ENCODE peak calls at places on chromosome 22, in four cellular contexts. H is K562, Z is HepG2, X is GM12878. C is an unnamed sample.

GRCh38 chr22:48661984-48662383 is 1165.7 kb downstream of the BRD1 start:
- DNase-seq in H (no peak), Z (no peak), X (no peak), C (no peak)

GRCh38 chr22:24865508-24865907 is 59.5 kb downstream of the SGSM1 start:
- DNase-seq in H (no peak), Z (no peak), X (no peak), C (no peak)

GRCh38 chr22:32951807-32952153 is 106.4 kb downstream of the SYN3 start:
- DNase-seq in H (no peak), Z (no peak), X (no peak), C (no peak)

GRCh38 chr22:46068908-46069481 is 81.3 kb upstream of the PPARA start:
- DNase-seq in H (no peak), Z (no peak), X (no peak), C (no peak)

GRCh38 chr22:17359501-17359900 is 9.8 kb upstream of the CECR2 start:
- DNase-seq in H (peak; percentile 71), Z (no peak), X (no peak), C (no peak)

GRCh38 chr22:21669026-21669425 is 3.2 kb downstream of the PPIL2 start:
- DNase-seq in H (no peak), Z (no peak), X (no peak), C (no peak)

GRCh38 chr22:43222281-43222680 is 35.3 kb upstream of the TTLL12 start:
- DNase-seq in H (peak; percentile 73), Z (no peak), X (no peak), C (no peak)

GRCh38 chr22:37194750-37195149 is 6.7 kb upstream of the C1QTNF6 start:
- DNase-seq in H (no peak), Z (no peak), X (no peak), C (no peak)

GRCh38 chr22:45948081-45948648 is 28.8 kb downstream of the WNT7B start:
- DNase-seq in H (no peak), Z (no peak), X (no peak), C (no peak)

GRCh38 chr22:46058591-46059519 is 81.9 kb upstream of the WNT7B start:
- DNase-seq in H (no peak), Z (no peak), X (no peak), C (no peak)

GRCh38 chr22:42857845-42858481 is 890 bp upstream of the ARFGAP3 start:
- DNase-seq in H (peak; percentile 2), Z (peak; percentile 14), X (no peak), C (no peak)

GRCh38 chr22:46196268-46196667 is 45.9 kb downstream of the PPARA start:
- DNase-seq in H (no peak), Z (no peak), X (no peak), C (no peak)

GRCh38 chr22:44639891-44640617 is 62.0 kb upstream of the PRR5 start:
- DNase-seq in H (no peak), Z (no peak), X (no peak), C (no peak)

GRCh38 chr22:43014062-43014875 is 680 bp downstream of the PACSIN2 start:
- DNase-seq in H (peak; percentile 49), Z (peak; percentile 32), X (no peak), C (no peak)

GRCh38 chr22:45636668-45637067 is 35.0 kb upstream of the ATXN10 start:
- DNase-seq in H (no peak), Z (no peak), X (no peak), C (no peak)

GRCh38 chr22:26756675-26757293 is 99.4 kb downstream of the MIAT start:
- DNase-seq in H (peak; percentile 57), Z (no peak), X (no peak), C (no peak)

GRCh38 chr22:47221840-47222615 is 459.6 kb downstream of the TBC1D22A start:
- DNase-seq in H (no peak), Z (no peak), X (no peak), C (no peak)

DNA sequence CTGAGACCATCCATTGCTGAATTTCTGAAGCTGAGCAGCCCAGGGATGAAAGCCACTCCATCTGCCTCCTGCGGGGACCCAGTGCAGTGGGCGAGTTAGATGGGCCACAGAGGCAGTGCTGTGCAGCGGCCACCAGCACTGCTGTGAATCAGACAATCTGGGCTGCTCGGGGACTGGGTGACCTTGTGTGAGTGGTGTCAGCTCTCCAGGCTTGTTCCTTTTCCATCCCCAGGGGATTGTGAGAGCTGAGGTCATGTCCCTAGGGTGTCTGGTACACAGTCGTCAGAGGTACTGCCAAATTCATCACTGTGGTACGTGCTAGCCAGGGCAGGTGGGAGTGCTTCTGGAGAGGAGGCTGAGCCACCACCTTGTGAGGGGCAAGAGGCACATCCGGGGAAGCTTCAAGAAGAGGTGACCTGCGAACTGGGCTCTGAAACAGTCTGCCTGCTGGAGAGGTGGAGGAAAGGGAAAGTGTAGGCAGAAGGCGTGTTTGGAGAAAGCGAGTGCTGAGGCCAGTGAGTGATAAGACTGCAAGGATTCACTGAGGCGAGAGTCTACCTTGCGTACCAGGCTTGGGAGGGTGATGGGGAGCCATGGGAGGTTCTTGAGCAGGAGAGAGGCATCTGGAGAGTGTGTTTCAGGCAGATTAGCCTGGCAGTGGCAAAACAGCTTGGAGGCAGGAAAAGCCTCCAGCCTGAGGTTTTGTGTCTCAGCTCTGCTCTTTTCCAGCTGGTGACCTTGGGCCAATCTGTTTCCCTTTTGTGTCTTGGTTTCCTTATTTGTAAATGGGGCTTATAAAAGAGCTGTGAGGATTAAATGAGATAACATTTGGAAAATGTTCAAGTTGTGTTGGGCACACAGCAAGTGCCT is 22.7 kb downstream of the CACNA1I start:
- DNase-seq in H (no peak), Z (no peak), X (no peak), C (peak; percentile 22)
- TF ChIP-seq BHLHE40 in H (no peak), Z (no peak), X (no peak), C (no peak)

GRCh38 chr22:19913337-19913936 is 28.1 kb upstream of the COMT start:
- DNase-seq in H (no peak), Z (no peak), X (no peak), C (no peak)
- TF ChIP-seq ESRRA in H (peak; percentile 91), Z (no peak), X (no peak), C (no peak)

GRCh38 chr22:41215926-41216325 is 10.8 kb downstream of the L3MBTL2 start:
- DNase-seq in H (no peak), Z (no peak), X (no peak), C (no peak)
- TF ChIP-seq BHLHE40 in H (no peak), Z (no peak), X (no peak), C (no peak)

GRCh38 chr22:29288837-29289236 is 17.6 kb upstream of the GAS2L1 start:
- DNase-seq in H (no peak), Z (no peak), X (no peak), C (no peak)

GRCh38 chr22:29290061-29290460 is 16.4 kb upstream of the GAS2L1 start:
- DNase-seq in H (no peak), Z (no peak), X (no peak), C (no peak)

GRCh38 chr22:29284196-29284595 is 16.1 kb downstream of the EWSR1 start:
- DNase-seq in H (no peak), Z (no peak), X (no peak), C (no peak)
- TF ChIP-seq ESRRA in H (no peak), Z (no peak), X (no peak), C (no peak)

DNA sequence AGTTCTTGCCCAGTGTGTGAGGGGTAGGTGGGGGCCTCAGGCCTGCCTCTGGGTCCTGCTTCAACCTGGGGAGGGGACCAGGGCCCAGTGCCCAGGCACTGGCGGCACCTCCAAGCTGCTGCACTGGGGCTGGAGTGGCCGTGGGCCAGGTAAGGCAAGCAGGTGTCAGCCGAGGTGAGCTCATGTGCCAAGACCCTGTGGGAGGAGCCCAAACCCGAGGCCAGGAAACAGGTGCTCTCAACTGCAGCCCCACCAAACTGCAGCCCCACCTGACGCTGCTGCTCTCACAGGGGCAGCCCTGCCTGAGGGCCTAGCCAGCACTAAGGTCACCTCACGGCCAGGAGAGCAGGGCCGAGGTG is 18.1 kb upstream of the GNB1L start:
- DNase-seq in H (no peak), Z (no peak), X (no peak), C (no peak)
- TF ChIP-seq BHLHE40 in H (no peak), Z (no peak), X (no peak), C (no peak)

C was measured in A549.